ENCODE peak calls at places on chromosomes 12 and 14, in eight cellular contexts. B, Q, F, E, H, X, N and J are unnamed samples.

GRCh38 chr14:34935552-34935951 is 47.2 kb upstream of the SRP54 start:
- DNase-seq in B (no peak), Q (peak; percentile 19), F (no peak), E (no peak), H (no peak), X (no peak), N (no peak), J (no peak)

GRCh38 chr12:62530596-62530995 is 64.0 kb downstream of the MON2 start:
- DNase-seq in B (no peak), Q (no peak), F (no peak), E (no peak), H (no peak), X (no peak), N (no peak), J (no peak)

GRCh38 chr12:89370411-89370810 is 18.1 kb upstream of the DUSP6 start:
- DNase-seq in B (no peak), Q (peak; percentile 57), F (no peak), E (no peak), H (no peak), X (no peak), N (no peak), J (no peak)

GRCh38 chr12:94603434-94604068 is 46.8 kb downstream of the TMCC3 start:
- DNase-seq in B (no peak), Q (no peak), F (no peak), E (peak; percentile 16), H (peak; percentile 44), X (no peak), N (no peak), J (no peak)

GRCh38 chr12:71755146-71755892 is 656 bp downstream of the RAB21 start:
- DNase-seq in B (peak; percentile 20), Q (peak; percentile 37), F (no peak), E (peak; percentile 22), H (peak; percentile 84), X (peak; percentile 70), N (peak; percentile 72), J (peak; percentile 31)

GRCh38 chr14:69812725-69813124 is 15.7 kb upstream of the SLC10A1 start:
- DNase-seq in B (no peak), Q (no peak), F (no peak), E (no peak), H (no peak), X (no peak), N (no peak), J (no peak)

GRCh38 chr14:75578786-75579781 is 664 bp downstream of the FLVCR2 start:
- DNase-seq in B (no peak), Q (peak; percentile 54), F (no peak), E (no peak), H (peak; percentile 16), X (peak; percentile 38), N (peak; percentile 72), J (no peak)

GRCh38 chr14:38279556-38279955 is 23.7 kb upstream of the CLEC14A start:
- DNase-seq in B (no peak), Q (no peak), F (no peak), E (no peak), H (no peak), X (no peak), N (no peak), J (no peak)